ENCODE peak calls at places on chromosomes 5 and 9, in six cellular contexts. O, T, Z, X, C and L are unnamed samples.

GRCh38 chr5:10673407-10673806 is 87.6 kb downstream of the DAP start:
- DNase-seq in O (no peak), T (no peak), Z (no peak), X (no peak), C (no peak), L (no peak)

GRCh38 chr5:6719896-6720560 is 6.8 kb downstream of the TENT4A start:
- DNase-seq in O (no peak), T (no peak), Z (no peak), X (no peak), C (no peak), L (no peak)

GRCh38 chr5:147485814-147486213 is 24.1 kb downstream of the DPYSL3 start:
- DNase-seq in O (no peak), T (no peak), Z (no peak), X (no peak), C (no peak), L (no peak)

GRCh38 chr9:88534456-88535225 is at the start of gene NXNL2:
- DNase-seq in O (peak), T (peak), Z (peak), X (peak), C (peak), L (peak)

GRCh38 chr5:55407059-55407684 is 99.4 kb downstream of the MTREX start:
- DNase-seq in O (no peak), T (no peak), Z (peak), X (peak), C (no peak), L (no peak)

GRCh38 chr5:60597570-60597969 is 102.4 kb downstream of the DEPDC1B start:
- DNase-seq in O (no peak), T (peak), Z (no peak), X (no peak), C (no peak), L (no peak)

GRCh38 chr9:3526903-3527652 is 1.3 kb upstream of the RFX3 start:
- DNase-seq in O (no peak), T (no peak), Z (peak), X (peak), C (no peak), L (peak)

GRCh38 chr9:90007516-90008430 is 403.0 kb downstream of the GADD45G start:
- DNase-seq in O (no peak), T (no peak), Z (no peak), X (peak), C (no peak), L (no peak)

GRCh38 chr5:142655339-142656267 is 30.3 kb downstream of the FGF1 start:
- DNase-seq in O (peak), T (peak), Z (peak), X (peak), C (peak), L (peak)

GRCh38 chr5:107889387-107889786 is 218.7 kb upstream of the EFNA5 start:
- DNase-seq in O (no peak), T (no peak), Z (no peak), X (no peak), C (no peak), L (no peak)

GRCh38 chr9:37913480-37914153 is 9.7 kb upstream of the SLC25A51 start:
- DNase-seq in O (peak), T (peak), Z (peak), X (peak), C (peak), L (peak)

GRCh38 chr9:136513191-136513590 is 30.4 kb upstream of the SEC16A start:
- DNase-seq in O (no peak), T (no peak), Z (no peak), X (no peak), C (no peak), L (no peak)

GRCh38 chr9:126393876-126394275 is 67.2 kb downstream of the MVB12B start:
- DNase-seq in O (no peak), T (no peak), Z (no peak), X (no peak), C (no peak), L (no peak)

GRCh38 chr5:43967165-43967564 is 364.2 kb downstream of the NNT start:
- DNase-seq in O (no peak), T (no peak), Z (no peak), X (no peak), C (no peak), L (no peak)

GRCh38 chr5:177300236-177300880 is 3.2 kb downstream of the RAB24 start:
- DNase-seq in O (peak), T (peak), Z (no peak), X (peak), C (peak), L (no peak)

GRCh38 chr5:132469380-132470372 is 20.9 kb downstream of the IRF1 start:
- DNase-seq in O (no peak), T (no peak), Z (no peak), X (peak), C (peak), L (no peak)

GRCh38 chr5:100423330-100423729 is 111.8 kb upstream of the FAM174A start:
- DNase-seq in O (no peak), T (no peak), Z (no peak), X (peak), C (no peak), L (no peak)

GRCh38 chr5:95669540-95669939 is 13.3 kb downstream of the SPATA9 start:
- DNase-seq in O (no peak), T (no peak), Z (no peak), X (peak), C (peak), L (peak)

GRCh38 chr5:5079871-5080270 is 60.3 kb upstream of the ADAMTS16 start:
- DNase-seq in O (no peak), T (no peak), Z (no peak), X (no peak), C (no peak), L (no peak)

GRCh38 chr5:140262221-140262620 is 40.7 kb downstream of the PFDN1 start:
- DNase-seq in O (no peak), T (no peak), Z (no peak), X (no peak), C (no peak), L (no peak)

GRCh38 chr5:140260089-140260656 is 42.7 kb downstream of the PFDN1 start:
- DNase-seq in O (no peak), T (no peak), Z (no peak), X (no peak), C (no peak), L (no peak)

GRCh38 chr5:140261403-140262171 is 41.3 kb downstream of the PFDN1 start:
- DNase-seq in O (no peak), T (no peak), Z (peak), X (peak), C (peak), L (peak)

GRCh38 chr5:140265845-140266244 is 37.1 kb downstream of the PFDN1 start:
- DNase-seq in O (no peak), T (no peak), Z (no peak), X (no peak), C (no peak), L (no peak)

GRCh38 chr5:140262839-140263238 is 40.1 kb downstream of the PFDN1 start:
- DNase-seq in O (no peak), T (no peak), Z (no peak), X (no peak), C (no peak), L (no peak)
- H3K4me3 ChIP-seq in O (no peak), T (no peak), Z (no peak), X (no peak), C (no peak), L (no peak)

GRCh38 chr9:95044731-95045508 is 272.6 kb downstream of the FANCC start:
- DNase-seq in O (no peak), T (no peak), Z (no peak), X (no peak), C (no peak), L (peak)
- TF ChIP-seq CTCF in O (no peak), T (no peak), Z (no peak), X (no peak), C (no peak), L (peak)

GRCh38 chr5:77640577-77641396 is 2.3 kb upstream of the OTP start:
- DNase-seq in O (no peak), T (no peak), Z (no peak), X (no peak), C (no peak), L (no peak)

GRCh38 chr5:77637170-77638074 is 1.1 kb downstream of the OTP start:
- DNase-seq in O (no peak), T (no peak), Z (no peak), X (no peak), C (no peak), L (no peak)

GRCh38 chr5:77639624-77640023 is 1.1 kb upstream of the OTP start:
- DNase-seq in O (no peak), T (no peak), Z (no peak), X (no peak), C (no peak), L (no peak)

GRCh38 chr5:77638204-77638762 is at the start of gene OTP:
- DNase-seq in O (no peak), T (no peak), Z (no peak), X (no peak), C (no peak), L (no peak)

DNA sequence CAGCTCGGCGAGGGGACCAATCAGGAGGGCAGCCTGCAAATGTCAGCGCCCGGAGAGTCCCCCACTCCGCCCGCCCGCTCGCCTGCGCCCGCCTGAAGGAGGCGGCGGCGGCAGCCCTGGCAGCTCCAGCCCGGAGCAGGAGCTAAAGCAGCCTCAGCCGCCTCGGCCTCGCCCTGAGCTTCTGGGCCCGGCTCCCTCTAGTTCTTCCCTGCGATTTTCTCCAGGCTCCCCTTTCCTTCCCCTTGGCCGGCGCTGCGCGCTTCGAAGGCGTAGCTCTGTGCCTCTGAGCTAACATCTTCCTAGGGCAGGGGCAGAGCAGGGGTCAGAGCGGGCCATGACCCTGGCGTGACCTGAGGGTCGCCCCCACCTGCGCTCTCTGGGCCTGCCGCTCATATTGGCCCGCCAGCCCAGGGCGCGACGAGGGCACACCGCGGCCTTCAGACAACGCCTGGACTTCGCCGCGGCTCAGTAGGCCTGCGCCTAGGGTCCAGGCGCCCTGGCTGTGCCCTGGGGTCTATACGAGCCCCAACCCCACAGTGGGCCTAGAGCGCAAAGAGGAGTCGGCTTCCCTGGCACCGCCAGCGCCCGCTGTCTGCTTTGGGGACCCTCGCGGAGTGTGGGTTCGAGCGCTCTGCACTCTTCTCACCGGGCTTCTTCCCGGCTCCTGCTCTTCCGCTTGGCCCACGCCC is 394 bp upstream of the OTP start:
- DNase-seq in O (no peak), T (no peak), Z (no peak), X (no peak), C (no peak), L (no peak)
- H3K4me3 ChIP-seq in O (no peak), T (no peak), Z (no peak), X (no peak), C (no peak), L (no peak)

GRCh38 chr5:133736512-133736911 is 124.2 kb upstream of the FSTL4 start:
- DNase-seq in O (no peak), T (no peak), Z (no peak), X (no peak), C (no peak), L (no peak)

GRCh38 chr5:133741818-133742355 is 129.5 kb upstream of the FSTL4 start:
- DNase-seq in O (no peak), T (no peak), Z (no peak), X (no peak), C (no peak), L (no peak)

GRCh38 chr5:133738271-133738670 is 125.9 kb upstream of the FSTL4 start:
- DNase-seq in O (no peak), T (no peak), Z (no peak), X (no peak), C (no peak), L (no peak)

GRCh38 chr5:133741396-133741795 is 129.1 kb upstream of the FSTL4 start:
- DNase-seq in O (no peak), T (no peak), Z (no peak), X (no peak), C (no peak), L (no peak)

DNA sequence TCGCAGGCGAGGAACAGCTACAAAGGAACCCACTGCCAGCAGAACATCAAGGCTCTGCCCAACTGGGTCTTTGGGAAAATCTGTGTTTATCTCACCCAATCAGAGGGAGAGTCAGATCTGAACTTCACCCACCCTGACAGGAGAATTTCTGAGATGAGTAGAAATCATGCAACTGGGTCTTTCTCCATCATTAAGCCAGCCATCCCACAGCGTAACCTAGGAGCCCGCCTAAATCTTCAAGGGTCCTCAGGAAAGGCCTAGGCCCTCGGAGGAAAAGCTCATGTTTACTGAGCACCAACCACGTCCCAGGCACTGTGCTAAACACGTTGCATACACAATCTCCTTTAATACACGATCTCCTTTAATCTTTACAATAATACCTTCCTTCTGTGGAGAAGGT is 127.0 kb upstream of the FSTL4 start:
- DNase-seq in O (no peak), T (no peak), Z (no peak), X (no peak), C (no peak), L (no peak)
- TF ChIP-seq CTCF in O (no peak), T (no peak), Z (no peak), X (no peak), C (no peak), L (no peak)

GRCh38 chr9:131100445-131100844 is 4.1 kb downstream of the AIF1L start:
- DNase-seq in O (no peak), T (no peak), Z (no peak), X (peak), C (no peak), L (no peak)

GRCh38 chr9:131098391-131099087 is 2.2 kb downstream of the AIF1L start:
- DNase-seq in O (no peak), T (no peak), Z (no peak), X (no peak), C (no peak), L (no peak)

GRCh38 chr9:131097948-131098278 is 1.6 kb downstream of the AIF1L start:
- DNase-seq in O (no peak), T (no peak), Z (no peak), X (no peak), C (no peak), L (no peak)

GRCh38 chr9:131097259-131097947 is 1.1 kb downstream of the AIF1L start:
- DNase-seq in O (no peak), T (no peak), Z (no peak), X (no peak), C (no peak), L (no peak)

DNA sequence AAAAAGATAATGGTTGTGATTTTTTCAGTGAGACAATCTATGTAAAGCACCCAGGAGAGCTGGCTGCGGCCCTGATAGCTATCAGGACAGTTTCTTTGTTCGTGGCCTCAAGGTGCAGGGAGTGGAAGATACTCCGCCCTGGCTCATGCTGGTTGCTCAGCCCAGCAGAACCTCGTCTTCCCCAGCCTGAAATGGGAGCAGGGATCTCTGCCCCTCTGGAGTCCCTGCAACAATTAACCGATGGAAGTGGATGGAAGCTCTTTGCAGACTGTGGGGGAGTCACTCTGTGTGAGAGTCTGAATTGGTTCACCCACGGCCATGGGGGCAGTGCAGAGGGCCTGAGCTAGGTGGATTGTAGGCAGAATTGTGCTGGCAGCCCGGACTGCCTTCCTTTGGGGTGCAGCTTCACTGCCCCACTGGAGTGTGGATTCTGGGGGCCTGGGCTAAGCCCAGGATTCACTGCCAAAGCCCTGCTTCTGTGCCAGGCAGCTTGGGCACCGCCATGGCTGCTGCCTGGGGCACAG is 2.8 kb downstream of the AIF1L start:
- DNase-seq in O (no peak), T (no peak), Z (no peak), X (no peak), C (no peak), L (no peak)
- H3K4me3 ChIP-seq in O (no peak), T (no peak), Z (no peak), X (no peak), C (no peak), L (no peak)

GRCh38 chr5:149265559-149265958 is 6.1 kb upstream of the AFAP1L1 start:
- DNase-seq in O (no peak), T (no peak), Z (no peak), X (peak), C (no peak), L (no peak)
- TF ChIP-seq CTCF in O (no peak), T (peak), Z (peak), X (peak), C (no peak), L (no peak)

GRCh38 chr9:133714606-133715294 is 23.4 kb downstream of the SARDH start:
- DNase-seq in O (no peak), T (no peak), Z (no peak), X (peak), C (peak), L (peak)
- H3K4me3 ChIP-seq in O (no peak), T (no peak), Z (no peak), X (no peak), C (no peak), L (no peak)

GRCh38 chr9:72575673-72576072 is 54.3 kb downstream of the TMC1 start:
- DNase-seq in O (no peak), T (no peak), Z (no peak), X (no peak), C (no peak), L (no peak)

GRCh38 chr9:72579190-72579589 is 57.8 kb downstream of the TMC1 start:
- DNase-seq in O (no peak), T (no peak), Z (peak), X (peak), C (peak), L (peak)

GRCh38 chr9:72577212-72577753 is 55.9 kb downstream of the TMC1 start:
- DNase-seq in O (no peak), T (no peak), Z (peak), X (peak), C (peak), L (no peak)

GRCh38 chr9:72574156-72574810 is 52.9 kb downstream of the TMC1 start:
- DNase-seq in O (no peak), T (no peak), Z (no peak), X (no peak), C (no peak), L (no peak)

GRCh38 chr9:72576087-72576486 is 54.7 kb downstream of the TMC1 start:
- DNase-seq in O (no peak), T (no peak), Z (no peak), X (no peak), C (no peak), L (no peak)
- TF ChIP-seq CTCF in O (no peak), T (no peak), Z (no peak), X (no peak), C (no peak), L (no peak)

DNA sequence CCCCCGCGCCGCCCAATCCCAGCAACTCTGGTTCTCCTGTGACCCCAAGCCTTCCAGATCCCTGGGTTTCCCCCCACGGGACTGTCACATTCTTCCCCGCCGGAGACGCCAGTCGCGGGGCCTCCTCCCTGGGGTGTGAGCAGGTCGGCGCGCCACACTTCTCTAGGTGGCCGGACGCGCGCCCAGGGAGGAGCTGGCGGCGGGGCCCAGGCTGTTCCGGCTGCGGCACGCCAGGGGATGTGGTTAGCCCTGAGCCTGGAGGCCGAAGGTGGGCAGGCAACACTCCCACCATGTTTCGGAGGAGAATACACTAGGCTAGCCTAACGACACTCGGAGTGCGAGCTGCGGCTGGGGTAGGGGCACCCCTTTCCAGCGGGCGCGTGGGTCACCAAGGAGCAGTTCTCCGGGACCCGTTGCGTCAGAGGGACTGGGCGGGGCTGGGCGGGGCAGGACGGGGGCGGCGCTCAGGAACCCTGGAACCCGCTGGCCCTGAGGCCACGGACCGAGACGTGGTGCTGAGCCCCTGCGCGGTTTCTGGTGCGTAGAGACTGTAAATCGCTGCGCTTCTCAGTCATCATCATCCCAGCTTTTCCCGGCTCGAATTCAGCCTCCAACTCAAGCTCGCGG is at the start of gene SLC27A6:
- DNase-seq in O (no peak), T (peak), Z (peak), X (no peak), C (peak), L (no peak)
- H3K4me3 ChIP-seq in O (no peak), T (no peak), Z (peak), X (peak), C (peak), L (no peak)

DNA sequence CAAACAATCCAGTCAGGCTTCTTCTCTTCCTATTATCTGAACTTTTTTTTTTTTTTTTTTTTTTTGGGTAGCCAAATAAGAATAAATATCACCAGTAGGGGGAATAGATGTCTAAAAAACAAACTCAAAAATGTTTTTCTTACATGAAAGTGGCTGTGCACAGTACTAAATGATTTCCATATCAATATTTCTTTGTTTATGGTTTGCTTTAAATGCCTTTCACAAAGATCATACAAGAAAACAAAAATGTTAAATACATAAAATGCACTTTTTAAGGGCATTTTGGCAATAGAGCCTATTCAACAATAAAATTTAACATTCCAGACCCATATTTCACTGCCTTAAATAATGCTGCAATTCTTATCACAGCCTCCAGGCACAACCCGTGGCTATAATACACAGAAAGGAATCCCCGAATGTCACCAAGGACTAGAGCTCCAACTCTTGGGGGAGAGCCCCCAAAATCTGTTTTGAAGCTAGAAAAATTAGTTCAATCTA is 91.1 kb upstream of the TBCA start:
- DNase-seq in O (no peak), T (no peak), Z (no peak), X (peak), C (no peak), L (no peak)
- TF ChIP-seq CTCF in O (peak), T (peak), Z (peak), X (peak), C (no peak), L (no peak)